ENCODE peak calls at places on chromosomes 12 and 14, in four cellular contexts. One of them, this sample, is unnamed.
A peak's percentile ranks its signal among the peaks of the same experiment; 100 is the strongest.

GRCh38 chr12:56522486-56523193 is 1.0 kb downstream of the RBMS2 start:
- DNase-seq in psoas muscle: no peak
- DNase-seq in fibroblast of pulmonary artery: peak; percentile 28
- DNase-seq in mucosa of descending colon: no peak
- DNase-seq in this sample: no peak

GRCh38 chr12:131116437-131117117 is 162.9 kb downstream of the ADGRD1 start:
- DNase-seq in mucosa of descending colon: peak; percentile 42
- DNase-seq in fibroblast of pulmonary artery: peak; percentile 32
- DNase-seq in psoas muscle: peak; percentile 18
- DNase-seq in this sample: no peak

GRCh38 chr12:116766746-116767145 is 28.6 kb downstream of the RNFT2 start:
- DNase-seq in mucosa of descending colon: no peak
- DNase-seq in psoas muscle: no peak
- DNase-seq in fibroblast of pulmonary artery: no peak
- DNase-seq in this sample: no peak

GRCh38 chr14:96573473-96574100 is 71.4 kb downstream of the PAPOLA start:
- DNase-seq in fibroblast of pulmonary artery: no peak
- DNase-seq in psoas muscle: no peak
- DNase-seq in mucosa of descending colon: no peak
- DNase-seq in this sample: no peak

GRCh38 chr12:112741106-112741505 is 50.4 kb upstream of the RPH3A start:
- DNase-seq in fibroblast of pulmonary artery: no peak
- DNase-seq in psoas muscle: no peak
- DNase-seq in mucosa of descending colon: no peak
- DNase-seq in this sample: no peak

GRCh38 chr12:115012861-115013667 is 329.1 kb upstream of the TBX3 start:
- DNase-seq in mucosa of descending colon: no peak
- DNase-seq in fibroblast of pulmonary artery: no peak
- DNase-seq in psoas muscle: no peak
- DNase-seq in this sample: no peak

GRCh38 chr12:78457951-78458350 is 406.6 kb upstream of the SYT1 start:
- DNase-seq in mucosa of descending colon: no peak
- DNase-seq in psoas muscle: no peak
- DNase-seq in fibroblast of pulmonary artery: peak; percentile 30
- DNase-seq in this sample: no peak

GRCh38 chr12:66594688-66595087 is 84.2 kb downstream of the GRIP1 start:
- DNase-seq in mucosa of descending colon: no peak
- DNase-seq in fibroblast of pulmonary artery: peak; percentile 2
- DNase-seq in psoas muscle: no peak
- DNase-seq in this sample: no peak

GRCh38 chr14:31060253-31060875 is 34.2 kb upstream of the STRN3 start:
- DNase-seq in fibroblast of pulmonary artery: no peak
- DNase-seq in psoas muscle: no peak
- DNase-seq in mucosa of descending colon: no peak
- DNase-seq in this sample: no peak

GRCh38 chr12:121175383-121176119 is 34.4 kb upstream of the P2RX4 start:
- DNase-seq in psoas muscle: peak; percentile 35
- DNase-seq in fibroblast of pulmonary artery: no peak
- DNase-seq in mucosa of descending colon: no peak
- DNase-seq in this sample: no peak

GRCh38 chr12:124567673-124568373 is 411 bp upstream of the NCOR2 start:
- DNase-seq in fibroblast of pulmonary artery: peak; percentile 98
- DNase-seq in psoas muscle: peak; percentile 95
- DNase-seq in mucosa of descending colon: peak; percentile 95
- DNase-seq in this sample: peak; percentile 89
- H3K4me3 ChIP-seq in fibroblast of pulmonary artery: peak overlapping the region; percentile 24
- H3K4me3 ChIP-seq in psoas muscle: peak overlapping the region; percentile 65
- H3K4me3 ChIP-seq in mucosa of descending colon: no peak overlapping the region
- H3K4me3 ChIP-seq in this sample: no peak overlapping the region

GRCh38 chr12:12660201-12660600 is 35.8 kb downstream of the GPR19 start:
- DNase-seq in psoas muscle: no peak
- DNase-seq in fibroblast of pulmonary artery: no peak
- DNase-seq in mucosa of descending colon: no peak
- DNase-seq in this sample: no peak

GRCh38 chr12:12663644-12664294 is 32.2 kb downstream of the GPR19 start:
- DNase-seq in psoas muscle: no peak
- DNase-seq in mucosa of descending colon: no peak
- DNase-seq in fibroblast of pulmonary artery: no peak
- DNase-seq in this sample: no peak

GRCh38 chr12:12665194-12665593 is 30.8 kb downstream of the GPR19 start:
- DNase-seq in psoas muscle: no peak
- DNase-seq in mucosa of descending colon: no peak
- DNase-seq in fibroblast of pulmonary artery: no peak
- DNase-seq in this sample: no peak

GRCh38 chr12:12661086-12661485 is 34.9 kb downstream of the GPR19 start:
- DNase-seq in mucosa of descending colon: no peak
- DNase-seq in fibroblast of pulmonary artery: peak; percentile 86
- DNase-seq in psoas muscle: no peak
- DNase-seq in this sample: no peak
- H3K4me3 ChIP-seq in mucosa of descending colon: no peak overlapping the region
- H3K4me3 ChIP-seq in fibroblast of pulmonary artery: no peak overlapping the region
- H3K4me3 ChIP-seq in psoas muscle: no peak overlapping the region
- H3K4me3 ChIP-seq in this sample: no peak overlapping the region

GRCh38 chr12:1972260-1972659 is 32.0 kb downstream of the DCP1B start:
- DNase-seq in fibroblast of pulmonary artery: peak; percentile 28
- DNase-seq in psoas muscle: no peak
- DNase-seq in mucosa of descending colon: no peak
- DNase-seq in this sample: no peak
- H3K4me3 ChIP-seq in fibroblast of pulmonary artery: no peak overlapping the region
- H3K4me3 ChIP-seq in psoas muscle: no peak overlapping the region
- H3K4me3 ChIP-seq in mucosa of descending colon: no peak overlapping the region
- H3K4me3 ChIP-seq in this sample: no peak overlapping the region

DNA sequence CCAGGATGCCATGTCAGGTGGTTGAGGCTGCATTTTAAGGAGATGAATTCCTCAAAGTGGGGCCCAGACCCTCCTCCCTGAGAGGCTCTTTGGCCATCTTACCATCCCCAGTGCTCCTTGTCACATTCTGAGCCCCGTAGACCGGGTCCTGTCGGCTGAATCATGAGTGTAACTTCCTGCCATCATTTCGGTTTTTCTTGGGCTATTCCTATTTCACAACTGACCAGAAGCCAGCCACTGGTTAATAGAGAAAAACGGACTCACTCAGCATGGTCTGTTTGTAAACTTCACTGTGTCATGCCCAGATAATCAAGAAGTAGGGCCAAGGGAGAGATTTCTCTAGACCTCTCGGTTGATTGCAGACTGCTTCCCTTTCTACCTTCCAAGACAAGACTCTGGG is 6.6 kb downstream of the WNT5B start:
- DNase-seq in fibroblast of pulmonary artery: no peak
- DNase-seq in psoas muscle: no peak
- DNase-seq in mucosa of descending colon: no peak
- DNase-seq in this sample: no peak
- H3K4me3 ChIP-seq in fibroblast of pulmonary artery: no peak overlapping the region
- H3K4me3 ChIP-seq in psoas muscle: no peak overlapping the region
- H3K4me3 ChIP-seq in mucosa of descending colon: no peak overlapping the region
- H3K4me3 ChIP-seq in this sample: no peak overlapping the region

DNA sequence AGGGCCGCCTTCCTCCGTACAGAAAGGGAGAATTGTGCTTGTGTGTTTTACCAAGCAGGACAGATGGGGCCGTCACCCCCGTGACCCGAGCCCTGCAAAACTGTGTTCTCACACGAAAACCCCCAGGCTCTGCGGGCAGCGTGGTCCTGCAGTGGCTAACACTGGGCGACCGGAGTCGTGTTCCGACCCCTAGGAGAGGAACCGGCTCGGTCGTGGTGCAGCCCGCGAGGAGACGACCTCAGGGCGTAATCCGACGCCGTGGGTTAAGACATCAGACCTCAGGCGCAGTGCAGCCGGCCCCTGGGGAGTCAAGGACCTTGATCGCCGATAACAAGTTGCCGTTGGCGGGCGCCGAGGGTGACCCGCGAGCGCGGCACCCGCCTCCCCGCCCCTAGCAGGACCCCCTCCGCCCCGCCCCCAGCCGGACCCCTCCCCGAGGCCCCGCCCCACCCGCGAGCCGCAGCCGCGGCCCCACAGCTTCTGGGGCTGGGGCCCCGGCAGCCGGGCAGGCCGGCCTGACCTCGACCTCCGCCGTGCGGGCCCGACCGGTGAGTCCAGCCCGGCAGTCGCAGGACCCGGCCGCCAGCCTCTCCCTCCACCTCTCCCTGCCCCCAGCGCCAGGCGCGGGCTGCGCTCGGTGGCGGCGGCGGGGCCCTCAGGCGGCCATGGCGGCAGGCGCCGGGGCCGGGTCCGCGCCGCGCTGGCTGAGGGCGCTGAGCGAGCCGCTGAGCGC is at the start of gene CHPT1:
- DNase-seq in fibroblast of pulmonary artery: peak; percentile 41
- DNase-seq in mucosa of descending colon: peak; percentile 88
- DNase-seq in psoas muscle: peak; percentile 80
- DNase-seq in this sample: peak; percentile 86
- H3K4me3 ChIP-seq in fibroblast of pulmonary artery: peak within 1 kb of the TSS; percentile 79
- H3K4me3 ChIP-seq in mucosa of descending colon: peak within 1 kb of the TSS; percentile 94
- H3K4me3 ChIP-seq in psoas muscle: peak within 1 kb of the TSS; percentile 96
- H3K4me3 ChIP-seq in this sample: peak within 1 kb of the TSS; percentile 81

This sample was measured in body of pancreas.